ENCODE peak calls at places on chromosomes 7 and 10, in seven cellular contexts. S, T, P, I, W, L and H are unnamed samples.

GRCh38 chr10:132294561-132295320 is 13.0 kb downstream of the STK32C start:
- DNase-seq in S (no peak), T (peak; percentile 27), P (no peak), I (peak; percentile 32), W (no peak), L (no peak), H (no peak)

GRCh38 chr7:68440870-68441269 is 1157.4 kb upstream of the AUTS2 start:
- DNase-seq in S (no peak), T (no peak), P (no peak), I (no peak), W (no peak), L (no peak), H (no peak)

GRCh38 chr10:97849491-97850402 is at the start of gene GOLGA7B:
- DNase-seq in S (peak; percentile 54), T (no peak), P (no peak), I (peak; percentile 75), W (peak; percentile 7), L (no peak), H (no peak)

GRCh38 chr10:7411671-7412481 is 1.0 kb upstream of the SFMBT2 start:
- DNase-seq in S (peak; percentile 34), T (no peak), P (no peak), I (peak; percentile 68), W (no peak), L (no peak), H (no peak)

GRCh38 chr7:112414855-112415490 is 35.3 kb upstream of the IFRD1 start:
- DNase-seq in S (peak; percentile 19), T (no peak), P (no peak), I (no peak), W (peak; percentile 38), L (no peak), H (peak; percentile 48)

GRCh38 chr7:49433794-49434193 is 339.6 kb upstream of the VWC2 start:
- DNase-seq in S (no peak), T (no peak), P (no peak), I (no peak), W (no peak), L (no peak), H (no peak)

GRCh38 chr10:105274671-105275070 is 633.6 kb downstream of the SORCS3 start:
- DNase-seq in S (no peak), T (no peak), P (no peak), I (no peak), W (no peak), L (no peak), H (no peak)

GRCh38 chr7:51301806-51302205 is 14.8 kb downstream of the COBL start:
- DNase-seq in S (no peak), T (no peak), P (no peak), I (peak; percentile 42), W (no peak), L (no peak), H (no peak)

GRCh38 chr7:139642283-139642682 is 118.8 kb downstream of the CLEC2L start:
- DNase-seq in S (no peak), T (no peak), P (no peak), I (no peak), W (no peak), L (no peak), H (no peak)

GRCh38 chr10:1247598-1248261 is 191.5 kb downstream of the WDR37 start:
- DNase-seq in S (no peak), T (no peak), P (no peak), I (no peak), W (no peak), L (no peak), H (no peak)

GRCh38 chr10:78007172-78007571 is 22.1 kb downstream of the POLR3A start:
- DNase-seq in S (no peak), T (no peak), P (no peak), I (no peak), W (no peak), L (no peak), H (no peak)

GRCh38 chr10:78010278-78010677 is 19.0 kb downstream of the POLR3A start:
- DNase-seq in S (no peak), T (no peak), P (no peak), I (no peak), W (no peak), L (no peak), H (no peak)

GRCh38 chr10:78013564-78013963 is 15.8 kb downstream of the POLR3A start:
- DNase-seq in S (no peak), T (no peak), P (no peak), I (no peak), W (no peak), L (no peak), H (no peak)

GRCh38 chr10:78011065-78011464 is 18.2 kb downstream of the POLR3A start:
- DNase-seq in S (no peak), T (no peak), P (no peak), I (no peak), W (no peak), L (no peak), H (no peak)

DNA sequence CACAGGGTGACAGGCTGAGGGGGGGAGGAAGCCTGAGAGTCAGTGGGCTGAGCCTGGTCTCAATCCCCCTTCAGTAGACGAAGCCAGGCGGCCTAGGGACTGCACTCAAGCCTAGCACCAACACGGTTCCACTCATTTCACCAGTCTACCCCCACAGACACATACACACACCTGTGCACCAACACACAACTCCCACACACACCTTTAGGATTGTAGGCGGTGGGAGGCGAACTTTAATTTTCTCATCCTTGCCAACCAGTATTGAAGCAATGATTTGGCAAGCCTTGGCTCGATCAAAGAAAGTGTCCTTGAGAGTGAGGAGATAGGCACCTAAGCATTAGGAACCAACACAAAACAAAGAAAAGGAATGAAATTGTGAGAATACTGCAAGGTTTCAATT is 19.7 kb downstream of the POLR3A start:
- DNase-seq in S (no peak), T (no peak), P (no peak), I (no peak), W (no peak), L (no peak), H (no peak)
- TF ChIP-seq CTCF in S (no peak), T (no peak), P (no peak), I (no peak), W (no peak), L (no peak), H (no peak)

GRCh38 chr10:5764422-5765297 is 48.6 kb downstream of the GDI2 start:
- DNase-seq in S (no peak), T (no peak), P (no peak), I (no peak), W (no peak), L (no peak), H (no peak)
- TF ChIP-seq CTCF in S (peak; percentile 11), T (no peak), P (no peak), I (no peak), W (no peak), L (no peak), H (no peak)

GRCh38 chr7:42597296-42597695 is 314.6 kb downstream of the C7orf25 start:
- DNase-seq in S (no peak), T (no peak), P (no peak), I (no peak), W (no peak), L (no peak), H (no peak)

GRCh38 chr7:42593860-42594259 is 318.0 kb downstream of the C7orf25 start:
- DNase-seq in S (no peak), T (no peak), P (no peak), I (no peak), W (no peak), L (no peak), H (no peak)

DNA sequence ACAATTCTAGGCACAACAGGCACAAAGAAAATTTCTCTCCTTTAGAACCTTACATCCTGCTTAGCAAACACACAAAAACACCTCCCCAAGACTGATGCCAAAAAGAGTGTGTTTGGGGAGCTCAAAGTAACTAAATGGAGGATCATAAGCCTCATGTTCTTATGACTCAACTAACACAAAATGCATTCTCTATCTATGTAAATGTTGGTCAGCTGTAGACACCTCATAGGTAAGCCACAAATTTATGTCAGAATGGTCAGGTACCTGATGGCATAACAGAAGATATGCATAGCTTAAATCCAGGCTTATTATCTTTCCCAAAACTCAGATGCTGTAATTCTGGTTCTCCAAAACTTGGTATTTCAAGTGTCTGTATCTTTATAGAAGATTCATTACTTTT is 315.1 kb downstream of the C7orf25 start:
- DNase-seq in S (no peak), T (no peak), P (no peak), I (no peak), W (no peak), L (no peak), H (no peak)
- TF ChIP-seq CTCF in S (no peak), T (no peak), P (no peak), I (no peak), W (no peak), L (no peak), H (no peak)

DNA sequence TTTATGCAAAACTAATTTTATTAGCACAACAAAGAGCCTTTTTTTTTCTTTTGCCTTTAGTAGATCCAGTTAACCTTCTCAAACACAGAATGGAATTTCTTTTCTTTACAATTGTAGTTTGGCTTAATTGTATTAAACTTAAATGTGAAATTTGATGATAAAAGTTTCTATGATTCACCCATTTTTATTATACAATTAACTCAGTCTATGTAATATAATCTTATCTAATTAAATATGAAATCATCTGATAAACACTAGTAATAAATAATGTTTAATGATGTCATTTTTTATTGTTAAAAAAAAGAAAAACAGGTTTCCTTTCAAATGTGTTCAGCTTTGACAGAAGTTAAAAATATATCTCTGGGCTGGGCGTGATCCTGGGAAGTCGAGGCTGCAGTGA is 559.1 kb downstream of the PHTF2 start:
- DNase-seq in S (no peak), T (no peak), P (no peak), I (no peak), W (no peak), L (no peak), H (no peak)
- TF ChIP-seq CTCF in S (no peak), T (no peak), P (no peak), I (no peak), W (no peak), L (no peak), H (no peak)

GRCh38 chr10:69696073-69696731 is 66.2 kb downstream of the FAM241B start:
- DNase-seq in S (no peak), T (peak; percentile 18), P (peak; percentile 90), I (no peak), W (peak; percentile 91), L (peak; percentile 69), H (peak; percentile 91)
- TF ChIP-seq CTCF in S (peak; percentile 33), T (no peak), P (peak; percentile 71), I (peak; percentile 18), W (peak; percentile 73), L (peak; percentile 73), H (peak; percentile 83)

GRCh38 chr7:130930710-130931109 is 196.7 kb upstream of the KLF14 start:
- DNase-seq in S (no peak), T (no peak), P (no peak), I (no peak), W (no peak), L (no peak), H (no peak)
- TF ChIP-seq CTCF in S (no peak), T (no peak), P (no peak), I (no peak), W (no peak), L (no peak), H (no peak)

DNA sequence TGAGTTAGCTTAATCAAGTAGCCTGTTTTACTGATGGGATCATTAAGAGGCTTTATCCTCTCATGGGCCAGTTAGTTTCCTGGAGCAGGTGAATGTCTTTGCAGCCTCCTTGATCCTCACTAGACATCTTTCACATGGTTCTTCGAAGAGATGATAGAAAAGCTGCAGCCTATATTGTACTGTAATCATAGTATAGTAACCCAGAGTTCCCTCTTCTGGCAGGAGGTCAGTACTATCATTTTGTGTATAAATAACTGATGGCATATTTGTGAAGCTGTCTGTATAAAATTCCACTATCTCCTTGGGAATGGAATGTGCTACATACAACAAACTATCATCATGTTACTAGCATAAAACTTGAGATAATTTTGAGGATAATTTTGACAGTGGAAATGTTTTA is 123.8 kb upstream of the PRPS1L1 start:
- DNase-seq in S (no peak), T (no peak), P (no peak), I (no peak), W (no peak), L (no peak), H (no peak)
- TF ChIP-seq CTCF in S (no peak), T (no peak), P (no peak), I (no peak), W (peak; percentile 7), L (peak; percentile 23), H (peak; percentile 35)

GRCh38 chr7:151009340-151010001 is 14.8 kb downstream of the ATG9B start:
- DNase-seq in S (no peak), T (no peak), P (no peak), I (peak; percentile 76), W (no peak), L (no peak), H (no peak)
- TF ChIP-seq CTCF in S (no peak), T (no peak), P (no peak), I (no peak), W (no peak), L (no peak), H (no peak)